ENCODE peak calls at places on chromosomes 7 and 10, in seven cellular contexts. O is esophagus muscularis mucosa, L is BJ, H is upper lobe of right lung, U is ovary, M is adrenal gland, V is transverse colon. D is an unnamed sample.
A peak's percentile ranks its signal among the peaks of the same experiment; 100 is the strongest.

GRCh38 chr7:85074-85945 is 107.1 kb upstream of the FAM20C start:
- DNase-seq in U (no peak), O (no peak), H (no peak), V (no peak), M (peak; percentile 70), L (no peak), D (no peak)

GRCh38 chr10:10665750-10666149 is 351.9 kb upstream of the CELF2 start:
- DNase-seq in O (no peak), M (no peak), L (no peak), V (no peak), U (no peak), H (no peak), D (no peak)

GRCh38 chr10:4270116-4270515 is 485.1 kb upstream of the KLF6 start:
- DNase-seq in O (peak; percentile 66), H (no peak), V (no peak), M (no peak), L (no peak), U (no peak), D (peak; percentile 35)

GRCh38 chr7:20365486-20365885 is 34.8 kb downstream of the ITGB8 start:
- DNase-seq in M (no peak), H (no peak), V (no peak), U (no peak), L (no peak), O (no peak), D (no peak)

GRCh38 chr10:59709472-59710125 is at the start of gene SLC16A9:
- DNase-seq in M (peak; percentile 86), O (no peak), L (no peak), U (peak; percentile 86), H (peak; percentile 73), V (peak; percentile 69), D (no peak)

GRCh38 chr10:119377905-119378736 is 164.4 kb downstream of the RGS10 start:
- DNase-seq in U (peak; percentile 56), O (no peak), V (no peak), L (no peak), H (no peak), M (no peak), D (no peak)

GRCh38 chr10:78164687-78165086 is 131.0 kb downstream of the RPS24 start:
- DNase-seq in M (no peak), U (no peak), L (no peak), O (no peak), V (no peak), H (no peak), D (no peak)

GRCh38 chr7:106287786-106288185 is 3.0 kb upstream of the NAMPT start:
- DNase-seq in U (no peak), O (no peak), M (no peak), L (no peak), H (no peak), V (peak; percentile 56), D (no peak)

GRCh38 chr10:93363891-93364648 is 118.1 kb downstream of the MYOF start:
- DNase-seq in V (no peak), U (no peak), M (peak; percentile 31), O (no peak), H (peak; percentile 85), L (no peak), D (no peak)

GRCh38 chr10:3185386-3185785 is 12.8 kb upstream of the PITRM1 start:
- DNase-seq in O (no peak), U (no peak), H (no peak), V (no peak), M (no peak), L (no peak), D (no peak)

GRCh38 chr10:95864906-95865813 is 42.6 kb upstream of the CC2D2B start:
- DNase-seq in V (peak; percentile 18), H (no peak), U (no peak), O (peak; percentile 91), L (peak; percentile 35), M (peak; percentile 54), D (peak; percentile 25)

GRCh38 chr10:106506509-106507265 is 657.8 kb downstream of the SORCS1 start:
- DNase-seq in M (no peak), H (no peak), V (no peak), O (no peak), L (no peak), U (no peak), D (no peak)

GRCh38 chr10:101814466-101815041 is 3.7 kb downstream of the OGA start:
- DNase-seq in H (peak; percentile 29), U (no peak), V (no peak), O (no peak), L (no peak), M (no peak), D (no peak)

GRCh38 chr10:48289652-48290238 is 15.2 kb upstream of the FRMPD2 start:
- DNase-seq in O (no peak), V (peak; percentile 52), U (no peak), H (no peak), L (no peak), M (peak; percentile 79), D (no peak)

GRCh38 chr7:83701744-83702143 is 52.8 kb upstream of the SEMA3E start:
- DNase-seq in U (no peak), H (no peak), V (no peak), L (no peak), O (no peak), M (no peak), D (no peak)

GRCh38 chr7:110861163-110861562 is 229.8 kb upstream of the LRRN3 start:
- DNase-seq in L (no peak), O (no peak), V (no peak), H (no peak), U (no peak), M (no peak), D (no peak)

GRCh38 chr7:27091125-27091524 is 4.7 kb downstream of the HOXA1 start:
- DNase-seq in V (no peak), O (no peak), L (no peak), M (no peak), U (no peak), H (no peak), D (no peak)

GRCh38 chr7:27094304-27095049 is 1.3 kb downstream of the HOXA1 start:
- DNase-seq in V (no peak), M (no peak), L (no peak), O (no peak), U (peak; percentile 37), H (no peak), D (no peak)

GRCh38 chr7:27095050-27095896 is 527 bp downstream of the HOXA1 start:
- DNase-seq in U (no peak), M (no peak), H (no peak), L (no peak), O (no peak), V (no peak), D (no peak)

GRCh38 chr7:27092753-27093097 is 3.1 kb downstream of the HOXA1 start:
- DNase-seq in V (no peak), U (no peak), M (no peak), H (no peak), L (no peak), O (no peak), D (no peak)

GRCh38 chr7:27091936-27092752 is 3.7 kb downstream of the HOXA1 start:
- DNase-seq in L (no peak), O (no peak), V (no peak), H (no peak), U (no peak), M (no peak), D (no peak)
- H3K36me3 ChIP-seq in L (no peaks in the 10 kb centered on the region), O (no peaks in the 10 kb centered on the region), V (no peaks in the 10 kb centered on the region), H (no peaks in the 10 kb centered on the region), U (no peaks in the 10 kb centered on the region), M (no peaks in the 10 kb centered on the region), D (no peaks in the 10 kb centered on the region)

DNA sequence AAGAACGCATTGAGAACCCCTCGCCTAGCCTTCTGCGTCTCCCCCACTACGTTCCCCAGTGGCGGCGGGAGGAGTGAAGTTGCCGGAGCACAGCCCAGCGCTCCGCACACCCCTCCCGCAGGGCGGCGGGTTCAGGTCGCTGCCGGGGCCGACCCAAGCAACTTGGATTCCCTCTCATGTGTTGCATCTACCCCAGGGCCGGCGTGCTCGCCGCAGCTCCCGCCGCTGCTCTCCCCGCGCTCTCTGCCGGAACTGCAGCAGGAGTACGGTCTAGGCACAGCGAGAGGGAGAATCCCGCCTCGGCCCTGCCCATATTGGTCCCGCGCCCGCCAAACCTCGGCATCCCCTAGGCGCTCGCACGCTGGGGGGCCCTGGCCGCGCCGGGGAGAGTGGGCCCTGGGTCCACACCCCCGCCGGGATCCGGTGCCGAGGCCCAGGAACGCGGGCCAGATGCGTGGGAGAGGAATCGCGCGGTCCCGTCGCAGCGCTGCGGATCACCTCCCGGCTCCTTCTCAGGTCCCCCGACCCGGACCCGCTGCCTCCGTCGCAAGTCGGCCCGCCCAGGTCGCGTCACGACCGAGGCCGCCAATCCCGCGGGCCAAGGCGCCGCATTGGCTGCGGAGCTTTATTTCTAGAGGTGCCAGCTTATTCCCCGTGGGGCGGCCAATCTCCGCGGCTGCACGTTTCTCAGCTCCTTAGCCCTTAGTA is 648 bp upstream of the TMEM243 start:
- DNase-seq in U (peak; percentile 82), H (peak; percentile 94), L (no peak), M (peak; percentile 80), V (peak; percentile 90), O (peak; percentile 94), D (no peak)
- TF ChIP-seq CTCF in U (no peak), H (no peak), L (no peak), M (no peak), V (no peak), O (no peak), D (no peak)

GRCh38 chr10:13654846-13655245 is 68.1 kb downstream of the PRPF18 start:
- DNase-seq in V (no peak), O (no peak), L (no peak), U (no peak), H (no peak), M (no peak), D (no peak)
- H3K36me3 ChIP-seq in V (no peaks in the 10 kb centered on the region), O (peaks cover 86% of the 10 kb centered on the region), L (peaks cover 29% of the 10 kb centered on the region), U (no peaks in the 10 kb centered on the region), H (peaks cover 67% of the 10 kb centered on the region), M (no peaks in the 10 kb centered on the region), D (peaks cover 9% of the 10 kb centered on the region)

GRCh38 chr7:115086146-115086841 is 164.4 kb downstream of the MDFIC start:
- DNase-seq in O (no peak), V (no peak), L (no peak), H (no peak), M (no peak), U (no peak), D (no peak)
- TF ChIP-seq CTCF in O (no peak), V (no peak), L (no peak), H (no peak), M (no peak), U (no peak), D (no peak)

GRCh38 chr7:2117681-2118045 is 115.1 kb downstream of the MAD1L1 start:
- DNase-seq in L (no peak), U (no peak), M (no peak), O (no peak), H (no peak), V (no peak), D (no peak)

GRCh38 chr7:2120251-2120660 is 112.5 kb downstream of the MAD1L1 start:
- DNase-seq in H (no peak), M (no peak), V (no peak), O (no peak), U (no peak), L (no peak), D (no peak)

GRCh38 chr7:2116903-2117680 is 115.7 kb downstream of the MAD1L1 start:
- DNase-seq in H (no peak), L (no peak), M (peak; percentile 42), V (no peak), U (peak; percentile 78), O (no peak), D (no peak)

GRCh38 chr7:2118056-2118455 is 114.7 kb downstream of the MAD1L1 start:
- DNase-seq in H (no peak), L (no peak), M (no peak), V (no peak), O (no peak), U (peak; percentile 63), D (no peak)

GRCh38 chr7:2118630-2119190 is 114.0 kb downstream of the MAD1L1 start:
- DNase-seq in M (no peak), V (no peak), U (peak; percentile 84), L (no peak), O (no peak), H (no peak), D (no peak)
- H3K36me3 ChIP-seq in M (no peaks in the 10 kb centered on the region), V (no peaks in the 10 kb centered on the region), U (no peaks in the 10 kb centered on the region), L (no peaks in the 10 kb centered on the region), O (peaks cover 13% of the 10 kb centered on the region), H (peaks cover 5% of the 10 kb centered on the region), D (no peaks in the 10 kb centered on the region)

D was measured in kidney epithelial cell.